ENCODE peak calls at places on chromosome X, in eight cellular contexts. One of them, this sample, is unnamed.

GRCh38 chrX:114976321-114976720 is 41.1 kb downstream of the IL13RA2 start:
- DNase-seq in stimulated activated CD4-positive, alpha-beta T cell treated with anti-CD3 and anti-CD28 coated beads, TNF-alpha, amount 100 ng/mL, for 48 hours: no peak
- DNase-seq in GM23248: peak; percentile 75
- DNase-seq in natural killer cell treated with Interleukin-12 subunit alpha and Interleukin-12 subunit beta and Interleukin-15 and Interleukin-18, amount 100 ng/mL, for 72 hours: no peak
- DNase-seq in breast epithelium: no peak
- DNase-seq in iris pigment epithelial cell: peak; percentile 71
- DNase-seq in SK-N-DZ: no peak
- DNase-seq in HFF-Myc: no peak
- DNase-seq in this sample: no peak

GRCh38 chrX:63186137-63186536 is 165.0 kb downstream of the SPIN4 start:
- DNase-seq in breast epithelium: no peak
- DNase-seq in stimulated activated CD4-positive, alpha-beta T cell treated with anti-CD3 and anti-CD28 coated beads, TNF-alpha, amount 100 ng/mL, for 48 hours: no peak
- DNase-seq in GM23248: no peak
- DNase-seq in natural killer cell treated with Interleukin-12 subunit alpha and Interleukin-12 subunit beta and Interleukin-15 and Interleukin-18, amount 100 ng/mL, for 72 hours: no peak
- DNase-seq in iris pigment epithelial cell: no peak
- DNase-seq in SK-N-DZ: no peak
- DNase-seq in HFF-Myc: no peak
- DNase-seq in this sample: no peak

GRCh38 chrX:21158678-21159077 is 215.5 kb upstream of the CNKSR2 start:
- DNase-seq in GM23248: no peak
- DNase-seq in stimulated activated CD4-positive, alpha-beta T cell treated with anti-CD3 and anti-CD28 coated beads, TNF-alpha, amount 100 ng/mL, for 48 hours: no peak
- DNase-seq in iris pigment epithelial cell: no peak
- DNase-seq in HFF-Myc: no peak
- DNase-seq in breast epithelium: no peak
- DNase-seq in SK-N-DZ: no peak
- DNase-seq in natural killer cell treated with Interleukin-12 subunit alpha and Interleukin-12 subunit beta and Interleukin-15 and Interleukin-18, amount 100 ng/mL, for 72 hours: no peak
- DNase-seq in this sample: no peak

GRCh38 chrX:45322820-45323219 is 122.1 kb upstream of the DIPK2B start:
- DNase-seq in breast epithelium: no peak
- DNase-seq in stimulated activated CD4-positive, alpha-beta T cell treated with anti-CD3 and anti-CD28 coated beads, TNF-alpha, amount 100 ng/mL, for 48 hours: no peak
- DNase-seq in natural killer cell treated with Interleukin-12 subunit alpha and Interleukin-12 subunit beta and Interleukin-15 and Interleukin-18, amount 100 ng/mL, for 72 hours: no peak
- DNase-seq in iris pigment epithelial cell: peak; percentile 46
- DNase-seq in GM23248: peak; percentile 47
- DNase-seq in SK-N-DZ: no peak
- DNase-seq in HFF-Myc: no peak
- DNase-seq in this sample: no peak

GRCh38 chrX:80879143-80879542 is 69.5 kb upstream of the BRWD3 start:
- DNase-seq in SK-N-DZ: no peak
- DNase-seq in iris pigment epithelial cell: no peak
- DNase-seq in breast epithelium: no peak
- DNase-seq in stimulated activated CD4-positive, alpha-beta T cell treated with anti-CD3 and anti-CD28 coated beads, TNF-alpha, amount 100 ng/mL, for 48 hours: no peak
- DNase-seq in natural killer cell treated with Interleukin-12 subunit alpha and Interleukin-12 subunit beta and Interleukin-15 and Interleukin-18, amount 100 ng/mL, for 72 hours: no peak
- DNase-seq in GM23248: peak; percentile 13
- DNase-seq in HFF-Myc: no peak
- DNase-seq in this sample: no peak

GRCh38 chrX:8668797-8669196 is 63.1 kb downstream of the ANOS1 start:
- DNase-seq in breast epithelium: no peak
- DNase-seq in SK-N-DZ: peak; percentile 57
- DNase-seq in iris pigment epithelial cell: no peak
- DNase-seq in natural killer cell treated with Interleukin-12 subunit alpha and Interleukin-12 subunit beta and Interleukin-15 and Interleukin-18, amount 100 ng/mL, for 72 hours: no peak
- DNase-seq in HFF-Myc: no peak
- DNase-seq in stimulated activated CD4-positive, alpha-beta T cell treated with anti-CD3 and anti-CD28 coated beads, TNF-alpha, amount 100 ng/mL, for 48 hours: no peak
- DNase-seq in GM23248: no peak
- DNase-seq in this sample: no peak

GRCh38 chrX:116238866-116239265 is 68.3 kb downstream of the AGTR2 start:
- DNase-seq in GM23248: no peak
- DNase-seq in natural killer cell treated with Interleukin-12 subunit alpha and Interleukin-12 subunit beta and Interleukin-15 and Interleukin-18, amount 100 ng/mL, for 72 hours: no peak
- DNase-seq in breast epithelium: no peak
- DNase-seq in SK-N-DZ: no peak
- DNase-seq in HFF-Myc: no peak
- DNase-seq in iris pigment epithelial cell: no peak
- DNase-seq in stimulated activated CD4-positive, alpha-beta T cell treated with anti-CD3 and anti-CD28 coated beads, TNF-alpha, amount 100 ng/mL, for 48 hours: no peak
- DNase-seq in this sample: no peak

GRCh38 chrX:112832481-112833095 is 8.0 kb downstream of the AMOT start:
- DNase-seq in SK-N-DZ: no peak
- DNase-seq in natural killer cell treated with Interleukin-12 subunit alpha and Interleukin-12 subunit beta and Interleukin-15 and Interleukin-18, amount 100 ng/mL, for 72 hours: no peak
- DNase-seq in GM23248: peak; percentile 44
- DNase-seq in stimulated activated CD4-positive, alpha-beta T cell treated with anti-CD3 and anti-CD28 coated beads, TNF-alpha, amount 100 ng/mL, for 48 hours: no peak
- DNase-seq in iris pigment epithelial cell: no peak
- DNase-seq in HFF-Myc: no peak
- DNase-seq in breast epithelium: peak; percentile 60
- DNase-seq in this sample: no peak

GRCh38 chrX:39582091-39582490 is 515.7 kb downstream of the BCOR start:
- DNase-seq in natural killer cell treated with Interleukin-12 subunit alpha and Interleukin-12 subunit beta and Interleukin-15 and Interleukin-18, amount 100 ng/mL, for 72 hours: no peak
- DNase-seq in SK-N-DZ: no peak
- DNase-seq in breast epithelium: peak; percentile 58
- DNase-seq in iris pigment epithelial cell: no peak
- DNase-seq in HFF-Myc: no peak
- DNase-seq in GM23248: no peak
- DNase-seq in stimulated activated CD4-positive, alpha-beta T cell treated with anti-CD3 and anti-CD28 coated beads, TNF-alpha, amount 100 ng/mL, for 48 hours: no peak
- DNase-seq in this sample: no peak

GRCh38 chrX:120560842-120561633 is at the start of gene CUL4B:
- DNase-seq in breast epithelium: peak; percentile 93
- DNase-seq in stimulated activated CD4-positive, alpha-beta T cell treated with anti-CD3 and anti-CD28 coated beads, TNF-alpha, amount 100 ng/mL, for 48 hours: peak; percentile 87
- DNase-seq in GM23248: peak; percentile 92
- DNase-seq in SK-N-DZ: peak; percentile 94
- DNase-seq in HFF-Myc: peak; percentile 74
- DNase-seq in iris pigment epithelial cell: peak; percentile 96
- DNase-seq in natural killer cell treated with Interleukin-12 subunit alpha and Interleukin-12 subunit beta and Interleukin-15 and Interleukin-18, amount 100 ng/mL, for 72 hours: peak; percentile 93
- DNase-seq in this sample: peak; percentile 78

GRCh38 chrX:24294619-24295018 is 19.2 kb downstream of the SUPT20HL2 start:
- DNase-seq in SK-N-DZ: peak; percentile 16
- DNase-seq in iris pigment epithelial cell: peak; percentile 29
- DNase-seq in HFF-Myc: no peak
- DNase-seq in natural killer cell treated with Interleukin-12 subunit alpha and Interleukin-12 subunit beta and Interleukin-15 and Interleukin-18, amount 100 ng/mL, for 72 hours: no peak
- DNase-seq in GM23248: peak; percentile 10
- DNase-seq in stimulated activated CD4-positive, alpha-beta T cell treated with anti-CD3 and anti-CD28 coated beads, TNF-alpha, amount 100 ng/mL, for 48 hours: peak; percentile 9
- DNase-seq in breast epithelium: no peak
- DNase-seq in this sample: no peak

This sample was measured in iPS DF 19.7.